ENCODE peak calls at places on chromosomes 12 and 14, in seven cellular contexts. One of them, this sample, is unnamed. For H3K9me3, the result is how much of the 10 kb centered on the place peaks cover.

GRCh38 chr12:129076466-129077325 is 223.4 kb downstream of the GLT1D1 start:
- DNase-seq in HCT116: no peak
- DNase-seq in AG04450: no peak
- DNase-seq in heart left ventricle: no peak
- DNase-seq in body of pancreas: no peak
- DNase-seq in mammary epithelial cell: no peak
- DNase-seq in esophagus muscularis mucosa: no peak
- DNase-seq in this sample: no peak

GRCh38 chr12:76571256-76571655 is 11.7 kb upstream of the OSBPL8 start:
- DNase-seq in HCT116: no peak
- DNase-seq in AG04450: no peak
- DNase-seq in heart left ventricle: no peak
- DNase-seq in body of pancreas: no peak
- DNase-seq in mammary epithelial cell: no peak
- DNase-seq in esophagus muscularis mucosa: no peak
- DNase-seq in this sample: no peak

GRCh38 chr12:93862424-93862823 is 185.2 kb downstream of the CRADD start:
- DNase-seq in HCT116: no peak
- DNase-seq in AG04450: no peak
- DNase-seq in heart left ventricle: no peak
- DNase-seq in body of pancreas: no peak
- DNase-seq in mammary epithelial cell: peak
- DNase-seq in esophagus muscularis mucosa: peak
- DNase-seq in this sample: no peak

GRCh38 chr14:100297320-100298300 is 8.6 kb downstream of the SLC25A29 start:
- DNase-seq in HCT116: no peak
- DNase-seq in AG04450: peak
- DNase-seq in heart left ventricle: peak
- DNase-seq in body of pancreas: peak
- DNase-seq in mammary epithelial cell: no peak
- DNase-seq in esophagus muscularis mucosa: peak
- DNase-seq in this sample: peak

GRCh38 chr12:113850309-113851056 is 115.6 kb downstream of the RBM19 start:
- DNase-seq in HCT116: no peak
- DNase-seq in AG04450: no peak
- DNase-seq in heart left ventricle: peak
- DNase-seq in body of pancreas: no peak
- DNase-seq in mammary epithelial cell: no peak
- DNase-seq in esophagus muscularis mucosa: no peak
- DNase-seq in this sample: peak

GRCh38 chr12:21614510-21614909 is 9.9 kb upstream of the GYS2 start:
- DNase-seq in HCT116: no peak
- DNase-seq in AG04450: no peak
- DNase-seq in heart left ventricle: no peak
- DNase-seq in body of pancreas: no peak
- DNase-seq in mammary epithelial cell: no peak
- DNase-seq in esophagus muscularis mucosa: no peak
- DNase-seq in this sample: no peak

GRCh38 chr14:67270354-67270753 is 29.1 kb downstream of the PALS1 start:
- DNase-seq in HCT116: no peak
- DNase-seq in AG04450: no peak
- DNase-seq in heart left ventricle: no peak
- DNase-seq in body of pancreas: no peak
- DNase-seq in mammary epithelial cell: no peak
- DNase-seq in esophagus muscularis mucosa: no peak
- DNase-seq in this sample: no peak

GRCh38 chr14:105299654-105300541 is 903 bp downstream of the BRF1 start:
- DNase-seq in HCT116: no peak
- DNase-seq in AG04450: no peak
- DNase-seq in heart left ventricle: no peak
- DNase-seq in body of pancreas: no peak
- DNase-seq in mammary epithelial cell: no peak
- DNase-seq in esophagus muscularis mucosa: no peak
- DNase-seq in this sample: peak

GRCh38 chr14:104280085-104280901 is 141.9 kb downstream of the KIF26A start:
- DNase-seq in HCT116: no peak
- DNase-seq in AG04450: no peak
- DNase-seq in heart left ventricle: no peak
- DNase-seq in body of pancreas: peak
- DNase-seq in mammary epithelial cell: no peak
- DNase-seq in esophagus muscularis mucosa: no peak
- DNase-seq in this sample: peak

GRCh38 chr14:54867011-54867410 is 35.6 kb downstream of the GCH1 start:
- DNase-seq in HCT116: no peak
- DNase-seq in AG04450: no peak
- DNase-seq in heart left ventricle: no peak
- DNase-seq in body of pancreas: no peak
- DNase-seq in mammary epithelial cell: no peak
- DNase-seq in esophagus muscularis mucosa: no peak
- DNase-seq in this sample: no peak

GRCh38 chr12:12872139-12872933 is 19.0 kb upstream of the GPRC5A start:
- DNase-seq in HCT116: peak
- DNase-seq in AG04450: no peak
- DNase-seq in heart left ventricle: no peak
- DNase-seq in body of pancreas: no peak
- DNase-seq in mammary epithelial cell: peak
- DNase-seq in esophagus muscularis mucosa: no peak
- DNase-seq in this sample: no peak

GRCh38 chr12:25811656-25812126 is 146.8 kb upstream of the RASSF8 start:
- DNase-seq in HCT116: peak
- DNase-seq in AG04450: no peak
- DNase-seq in heart left ventricle: no peak
- DNase-seq in body of pancreas: no peak
- DNase-seq in mammary epithelial cell: peak
- DNase-seq in esophagus muscularis mucosa: no peak
- DNase-seq in this sample: no peak

GRCh38 chr14:32110200-32110896 is 33.2 kb downstream of the ARHGAP5 start:
- DNase-seq in HCT116: no peak
- DNase-seq in AG04450: no peak
- DNase-seq in heart left ventricle: no peak
- DNase-seq in body of pancreas: no peak
- DNase-seq in mammary epithelial cell: no peak
- DNase-seq in esophagus muscularis mucosa: no peak
- DNase-seq in this sample: no peak

GRCh38 chr14:68047910-68048309 is 228.3 kb downstream of the RAD51B start:
- DNase-seq in HCT116: no peak
- DNase-seq in AG04450: peak
- DNase-seq in heart left ventricle: no peak
- DNase-seq in body of pancreas: no peak
- DNase-seq in mammary epithelial cell: no peak
- DNase-seq in esophagus muscularis mucosa: no peak
- DNase-seq in this sample: no peak

GRCh38 chr12:56810918-56811317 is 47.8 kb downstream of the HSD17B6 start:
- DNase-seq in HCT116: no peak
- DNase-seq in AG04450: no peak
- DNase-seq in heart left ventricle: no peak
- DNase-seq in body of pancreas: no peak
- DNase-seq in mammary epithelial cell: no peak
- DNase-seq in esophagus muscularis mucosa: no peak
- DNase-seq in this sample: no peak

GRCh38 chr12:56804684-56805083 is 41.6 kb downstream of the HSD17B6 start:
- DNase-seq in HCT116: no peak
- DNase-seq in AG04450: no peak
- DNase-seq in heart left ventricle: no peak
- DNase-seq in body of pancreas: peak
- DNase-seq in mammary epithelial cell: no peak
- DNase-seq in esophagus muscularis mucosa: no peak
- DNase-seq in this sample: no peak

GRCh38 chr12:56805282-56805855 is 42.2 kb downstream of the HSD17B6 start:
- DNase-seq in HCT116: no peak
- DNase-seq in AG04450: no peak
- DNase-seq in heart left ventricle: no peak
- DNase-seq in body of pancreas: no peak
- DNase-seq in mammary epithelial cell: no peak
- DNase-seq in esophagus muscularis mucosa: no peak
- DNase-seq in this sample: no peak

GRCh38 chr12:56806303-56806702 is 43.2 kb downstream of the HSD17B6 start:
- DNase-seq in HCT116: no peak
- DNase-seq in AG04450: no peak
- DNase-seq in heart left ventricle: no peak
- DNase-seq in body of pancreas: no peak
- DNase-seq in mammary epithelial cell: no peak
- DNase-seq in esophagus muscularis mucosa: no peak
- DNase-seq in this sample: no peak

GRCh38 chr12:56808954-56809353 is 45.8 kb downstream of the HSD17B6 start:
- DNase-seq in HCT116: no peak
- DNase-seq in AG04450: no peak
- DNase-seq in heart left ventricle: no peak
- DNase-seq in body of pancreas: no peak
- DNase-seq in mammary epithelial cell: no peak
- DNase-seq in esophagus muscularis mucosa: no peak
- DNase-seq in this sample: no peak
- H3K9me3 ChIP-seq in HCT116: under half
- H3K9me3 ChIP-seq in AG04450: under half
- H3K9me3 ChIP-seq in heart left ventricle: under half
- H3K9me3 ChIP-seq in body of pancreas: under half
- H3K9me3 ChIP-seq in mammary epithelial cell: under half
- H3K9me3 ChIP-seq in esophagus muscularis mucosa: under half
- H3K9me3 ChIP-seq in this sample: under half

DNA sequence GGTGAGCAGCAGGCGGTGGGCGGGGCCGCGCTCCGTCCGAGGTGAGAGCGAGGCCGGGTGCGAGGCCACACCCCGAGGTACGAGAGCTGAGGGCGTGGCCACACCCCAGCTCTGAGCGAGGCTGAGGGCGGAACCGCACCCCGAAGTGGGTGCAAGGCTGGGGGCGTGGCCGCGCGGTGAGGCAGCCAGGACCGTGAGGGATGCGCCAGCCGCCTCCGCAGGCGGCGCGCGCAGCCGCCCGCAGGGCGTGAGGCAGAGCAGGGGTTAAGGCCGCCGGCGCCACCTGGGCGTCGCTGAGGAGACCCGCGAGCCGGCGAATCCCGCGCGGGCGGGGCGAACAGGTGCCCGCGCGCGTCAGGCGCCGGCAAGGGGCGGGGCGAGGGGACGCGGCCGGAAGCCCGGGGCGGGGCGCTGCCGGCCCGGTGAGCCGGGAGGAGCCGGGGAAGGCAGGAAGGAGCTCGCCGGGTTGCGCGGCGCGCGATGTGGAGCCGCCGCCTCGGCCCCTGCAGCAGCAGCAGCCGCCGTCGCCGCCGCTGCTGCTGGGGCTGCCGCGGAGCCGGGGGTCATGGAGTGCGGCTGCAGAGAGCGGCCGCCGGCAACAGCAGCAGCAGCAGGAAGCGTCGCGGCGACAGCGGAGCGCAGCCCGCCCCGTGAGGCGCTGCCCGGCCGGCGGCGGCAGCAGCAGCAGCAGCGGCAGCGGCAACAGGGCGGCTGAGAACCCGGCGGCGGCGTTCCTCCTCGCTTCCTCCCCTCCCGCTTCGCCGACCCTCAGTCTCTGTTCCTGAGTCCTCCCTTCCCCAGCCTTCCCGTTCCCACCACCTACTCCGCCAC is at the start of gene BICDL1:
- DNase-seq in HCT116: peak
- DNase-seq in AG04450: no peak
- DNase-seq in heart left ventricle: peak
- DNase-seq in body of pancreas: peak
- DNase-seq in mammary epithelial cell: peak
- DNase-seq in esophagus muscularis mucosa: no peak
- DNase-seq in this sample: peak
- H3K4me3 ChIP-seq in HCT116: peak
- H3K4me3 ChIP-seq in AG04450: peak
- H3K4me3 ChIP-seq in heart left ventricle: peak
- H3K4me3 ChIP-seq in body of pancreas: peak
- H3K4me3 ChIP-seq in mammary epithelial cell: peak
- H3K4me3 ChIP-seq in esophagus muscularis mucosa: peak
- H3K4me3 ChIP-seq in this sample: no peak

GRCh38 chr12:68335462-68335861 is 3.3 kb upstream of the MDM1 start:
- DNase-seq in HCT116: no peak
- DNase-seq in AG04450: no peak
- DNase-seq in heart left ventricle: no peak
- DNase-seq in body of pancreas: no peak
- DNase-seq in mammary epithelial cell: no peak
- DNase-seq in esophagus muscularis mucosa: no peak
- DNase-seq in this sample: no peak

GRCh38 chr12:68331500-68331868 is 678 bp downstream of the MDM1 start:
- DNase-seq in HCT116: no peak
- DNase-seq in AG04450: no peak
- DNase-seq in heart left ventricle: no peak
- DNase-seq in body of pancreas: no peak
- DNase-seq in mammary epithelial cell: peak
- DNase-seq in esophagus muscularis mucosa: peak
- DNase-seq in this sample: no peak

GRCh38 chr12:68332726-68333630 is 816 bp upstream of the MDM1 start:
- DNase-seq in HCT116: no peak
- DNase-seq in AG04450: no peak
- DNase-seq in heart left ventricle: no peak
- DNase-seq in body of pancreas: no peak
- DNase-seq in mammary epithelial cell: no peak
- DNase-seq in esophagus muscularis mucosa: peak
- DNase-seq in this sample: no peak

GRCh38 chr12:68334136-68334535 is 2.0 kb upstream of the MDM1 start:
- DNase-seq in HCT116: no peak
- DNase-seq in AG04450: no peak
- DNase-seq in heart left ventricle: no peak
- DNase-seq in body of pancreas: peak
- DNase-seq in mammary epithelial cell: no peak
- DNase-seq in esophagus muscularis mucosa: peak
- DNase-seq in this sample: no peak

DNA sequence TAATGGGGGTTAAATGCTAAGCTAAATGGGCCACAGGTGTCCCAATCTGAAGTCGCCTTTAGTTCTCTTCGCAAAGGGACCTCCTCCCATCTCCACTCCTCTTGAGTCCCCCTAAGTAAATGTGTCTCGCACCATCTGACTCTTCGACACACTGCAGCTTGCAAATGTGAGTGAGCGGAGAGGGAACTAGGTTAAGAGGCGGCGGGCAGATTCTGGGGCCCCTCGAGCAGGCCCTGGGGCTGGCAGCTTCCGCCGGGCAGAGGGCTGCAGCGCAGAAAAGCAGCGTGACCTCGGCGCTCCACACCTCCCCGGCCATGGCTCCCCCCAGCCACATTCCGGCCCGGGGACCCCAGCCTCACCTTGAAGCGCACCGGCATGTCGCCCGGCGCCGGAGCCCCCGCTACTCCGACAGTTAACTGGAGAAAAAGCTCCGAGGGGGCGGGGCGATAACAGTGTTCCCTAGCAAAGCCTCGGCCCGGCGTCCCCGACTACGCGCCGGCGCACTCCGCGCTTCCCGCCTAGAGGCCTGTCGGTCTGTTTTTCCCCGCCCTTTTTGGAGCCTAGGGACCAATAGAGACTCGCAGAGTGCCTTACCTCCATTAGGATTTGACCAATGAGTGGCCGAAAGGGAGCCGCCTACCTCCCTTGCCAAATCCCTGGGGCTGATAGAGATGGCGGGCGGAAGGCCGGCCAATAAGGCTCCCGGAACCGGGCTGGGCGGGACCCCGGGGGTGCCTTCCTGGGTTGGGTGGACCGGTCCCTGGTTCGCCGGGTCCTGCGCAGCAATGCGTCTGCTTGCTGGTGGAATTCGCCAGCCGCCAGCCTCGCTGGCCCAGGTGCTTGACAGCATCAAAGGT is at the start of gene MDM1:
- DNase-seq in HCT116: peak
- DNase-seq in AG04450: peak
- DNase-seq in heart left ventricle: peak
- DNase-seq in body of pancreas: peak
- DNase-seq in mammary epithelial cell: peak
- DNase-seq in esophagus muscularis mucosa: peak
- DNase-seq in this sample: peak
- TF ChIP-seq CTCF in HCT116: no peak
- TF ChIP-seq CTCF in AG04450: no peak
- TF ChIP-seq CTCF in heart left ventricle: no peak
- TF ChIP-seq CTCF in body of pancreas: no peak
- TF ChIP-seq CTCF in mammary epithelial cell: no peak
- TF ChIP-seq CTCF in esophagus muscularis mucosa: no peak
- TF ChIP-seq CTCF in this sample: no peak

GRCh38 chr12:38118632-38119031 is 197.9 kb upstream of the ALG10B start:
- DNase-seq in HCT116: no peak
- DNase-seq in AG04450: no peak
- DNase-seq in heart left ventricle: no peak
- DNase-seq in body of pancreas: no peak
- DNase-seq in mammary epithelial cell: no peak
- DNase-seq in esophagus muscularis mucosa: no peak
- DNase-seq in this sample: no peak
- H3K9me3 ChIP-seq in HCT116: under half
- H3K9me3 ChIP-seq in AG04450: under half
- H3K9me3 ChIP-seq in heart left ventricle: under half
- H3K9me3 ChIP-seq in body of pancreas: under half
- H3K9me3 ChIP-seq in mammary epithelial cell: under half
- H3K9me3 ChIP-seq in esophagus muscularis mucosa: under half
- H3K9me3 ChIP-seq in this sample: under half

This sample was measured in adrenal gland.